ENCODE peak calls at places on chromosome 2, in four cellular contexts. C, V, Z and B are unnamed samples.

GRCh38 chr2:235766206-235766794 is 272.5 kb downstream of the AGAP1 start:
- DNase-seq in V (peak), C (peak), Z (peak), B (peak)

GRCh38 chr2:24855703-24856102 is 62.5 kb downstream of the CENPO start:
- DNase-seq in Z (no peak), V (no peak), C (no peak), B (peak)

GRCh38 chr2:70190086-70190412 is 770 bp downstream of the C2orf42 start:
- DNase-seq in V (no peak), Z (no peak), C (no peak), B (no peak)

GRCh38 chr2:56107486-56107885 is 76.3 kb upstream of the CCDC85A start:
- DNase-seq in C (no peak), Z (peak), V (no peak), B (no peak)

GRCh38 chr2:162243305-162243693 is at the start of gene FAP:
- DNase-seq in Z (no peak), C (no peak), V (no peak), B (peak)

GRCh38 chr2:198517961-198518360 is 713.6 kb downstream of the PLCL1 start:
- DNase-seq in C (no peak), Z (no peak), V (no peak), B (no peak)

GRCh38 chr2:230267556-230267955 is 42.0 kb downstream of the SP140 start:
- DNase-seq in Z (no peak), V (no peak), C (no peak), B (no peak)

GRCh38 chr2:191574232-191574631 is 103.7 kb upstream of the NABP1 start:
- DNase-seq in Z (no peak), V (no peak), C (no peak), B (no peak)

GRCh38 chr2:158144914-158145625 is 43.4 kb downstream of the UPP2 start:
- DNase-seq in V (no peak), C (no peak), Z (no peak), B (no peak)